ENCODE peak calls at places on chromosomes 3 and 15, in eight cellular contexts. O is A549, M is GM12878, U is WTC11, K is K562, H is SK-N-SH, I is HepG2, E is H1. J is an unnamed sample.

GRCh38 chr15:43777293-43777819 is 590 bp upstream of the ELL3 start:
- DNase-seq in O (peak), M (peak), U (peak), K (no peak), H (peak), I (peak), E (peak), J (peak)

GRCh38 chr3:6825527-6825926 is 35.4 kb upstream of the GRM7 start:
- DNase-seq in O (no peak), M (no peak), U (no peak), K (no peak), H (peak), I (no peak), E (no peak), J (no peak)

GRCh38 chr15:29900237-29901189 is 78.2 kb upstream of the TJP1 start:
- DNase-seq in O (no peak), M (no peak), U (no peak), K (no peak), H (no peak), I (no peak), E (no peak), J (no peak)

GRCh38 chr3:115961390-115961789 is 338.1 kb downstream of the GAP43 start:
- DNase-seq in O (no peak), M (no peak), U (no peak), K (no peak), H (no peak), I (no peak), E (no peak), J (no peak)

GRCh38 chr15:83612226-83612625 is 41.7 kb upstream of the ADAMTSL3 start:
- DNase-seq in O (no peak), M (no peak), U (no peak), K (no peak), H (no peak), I (no peak), E (no peak), J (no peak)

GRCh38 chr15:88571153-88572029 is 24.9 kb upstream of the DET1 start:
- DNase-seq in O (no peak), M (no peak), U (no peak), K (no peak), H (peak), I (no peak), E (no peak), J (no peak)

GRCh38 chr3:66398228-66399025 is 102.4 kb downstream of the LRIG1 start:
- DNase-seq in O (no peak), M (no peak), U (no peak), K (no peak), H (no peak), I (no peak), E (no peak), J (peak)

GRCh38 chr15:64894395-64895056 is 17.2 kb upstream of the ANKDD1A start:
- DNase-seq in O (no peak), M (peak), U (peak), K (no peak), H (no peak), I (no peak), E (peak), J (no peak)

GRCh38 chr15:76938752-76939151 is 7.2 kb downstream of the RCN2 start:
- DNase-seq in O (no peak), M (no peak), U (no peak), K (no peak), H (no peak), I (no peak), E (no peak), J (no peak)

GRCh38 chr15:76932090-76932966 is 779 bp downstream of the RCN2 start:
- DNase-seq in O (peak), M (no peak), U (no peak), K (no peak), H (no peak), I (no peak), E (no peak), J (peak)

GRCh38 chr15:76935620-76936019 is 4.1 kb downstream of the RCN2 start:
- DNase-seq in O (no peak), M (peak), U (no peak), K (no peak), H (no peak), I (no peak), E (no peak), J (no peak)

GRCh38 chr15:76939715-76940114 is 8.2 kb downstream of the RCN2 start:
- DNase-seq in O (no peak), M (no peak), U (no peak), K (no peak), H (no peak), I (no peak), E (no peak), J (peak)

DNA sequence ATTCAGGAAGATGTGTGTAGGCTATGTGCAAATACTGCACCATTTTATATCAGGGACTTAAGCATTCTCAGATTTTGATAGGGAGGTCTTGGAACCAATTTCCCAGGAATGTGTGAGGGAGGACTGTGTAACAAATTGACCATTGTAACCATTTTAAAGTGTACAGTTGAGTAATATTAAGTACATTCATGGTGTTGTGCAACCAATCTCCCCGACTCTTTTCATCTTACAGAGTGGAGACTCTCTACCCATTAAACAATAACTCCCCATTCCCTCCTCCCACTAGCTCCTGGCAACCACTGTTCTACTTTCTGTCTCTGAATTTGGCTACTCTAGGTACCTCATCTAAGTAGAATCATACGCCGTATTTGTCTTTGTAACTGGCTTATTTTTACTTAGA is 5.1 kb downstream of the RCN2 start:
- DNase-seq in O (no peak), M (no peak), U (no peak), K (no peak), H (no peak), I (peak), E (no peak), J (no peak)
- TF ChIP-seq USF2 in O (no peak), M (no peak), U (no peak), K (no peak), H (no peak), I (no peak), E (no peak), J (no peak)

DNA sequence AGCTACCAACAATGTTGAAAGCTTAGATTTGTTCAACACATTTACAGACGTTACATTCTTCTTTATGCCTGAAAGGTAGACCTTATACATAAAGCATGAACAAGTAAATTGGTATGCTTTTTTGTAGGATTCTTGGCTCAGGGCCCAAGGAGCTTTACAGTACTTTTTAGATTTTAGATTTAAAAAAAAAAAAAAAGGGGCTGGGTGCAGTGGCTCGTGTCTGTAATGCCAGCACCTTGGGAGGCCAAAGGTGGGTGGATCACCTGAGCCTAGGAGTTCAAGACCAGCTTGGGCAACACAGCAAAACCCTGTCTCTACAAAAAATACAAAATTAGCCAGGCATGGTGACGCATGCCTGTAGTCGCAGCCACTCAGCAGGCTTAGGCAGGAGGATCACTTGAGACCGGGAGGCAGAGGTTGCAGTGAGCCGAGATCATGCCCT is 39.7 kb downstream of the MEF2A start:
- DNase-seq in O (no peak), M (no peak), U (no peak), K (no peak), H (no peak), I (no peak), E (no peak), J (peak)
- TF ChIP-seq USF2 in O (no peak), M (no peak), U (no peak), K (no peak), H (no peak), I (no peak), E (no peak), J (no peak)

GRCh38 chr15:90603893-90604292 is 74.2 kb downstream of the CRTC3 start:
- DNase-seq in O (peak), M (no peak), U (no peak), K (no peak), H (no peak), I (no peak), E (no peak), J (no peak)
- TF ChIP-seq USF2 in O (no peak), M (no peak), U (no peak), K (no peak), H (no peak), I (no peak), E (no peak), J (no peak)

GRCh38 chr3:11167590-11167989 is 13.3 kb downstream of the HRH1 start:
- DNase-seq in O (no peak), M (no peak), U (no peak), K (no peak), H (no peak), I (no peak), E (no peak), J (no peak)

GRCh38 chr3:11172136-11172670 is 17.9 kb downstream of the HRH1 start:
- DNase-seq in O (no peak), M (no peak), U (no peak), K (no peak), H (no peak), I (no peak), E (no peak), J (peak)

GRCh38 chr3:11168406-11168805 is 14.1 kb downstream of the HRH1 start:
- DNase-seq in O (no peak), M (no peak), U (no peak), K (no peak), H (no peak), I (no peak), E (no peak), J (no peak)

GRCh38 chr3:11168881-11169805 is 14.8 kb downstream of the HRH1 start:
- DNase-seq in O (no peak), M (no peak), U (no peak), K (no peak), H (no peak), I (no peak), E (no peak), J (peak)

GRCh38 chr3:11170052-11170770 is 15.9 kb downstream of the HRH1 start:
- DNase-seq in O (no peak), M (no peak), U (no peak), K (no peak), H (no peak), I (no peak), E (no peak), J (peak)
- TF ChIP-seq USF2 in O (no peak), M (no peak), U (no peak), K (no peak), H (no peak), I (no peak), E (no peak), J (no peak)

GRCh38 chr3:125107384-125107783 is 51.6 kb upstream of the HEG1 start:
- DNase-seq in O (no peak), M (no peak), U (no peak), K (no peak), H (no peak), I (no peak), E (no peak), J (no peak)

GRCh38 chr3:125109541-125109925 is 53.7 kb upstream of the HEG1 start:
- DNase-seq in O (no peak), M (no peak), U (no peak), K (no peak), H (no peak), I (no peak), E (peak), J (no peak)

GRCh38 chr3:125110016-125110875 is 54.4 kb upstream of the HEG1 start:
- DNase-seq in O (peak), M (no peak), U (no peak), K (no peak), H (no peak), I (no peak), E (peak), J (peak)

GRCh38 chr3:125107861-125108567 is 52.2 kb upstream of the HEG1 start:
- DNase-seq in O (peak), M (peak), U (no peak), K (no peak), H (no peak), I (no peak), E (no peak), J (peak)

DNA sequence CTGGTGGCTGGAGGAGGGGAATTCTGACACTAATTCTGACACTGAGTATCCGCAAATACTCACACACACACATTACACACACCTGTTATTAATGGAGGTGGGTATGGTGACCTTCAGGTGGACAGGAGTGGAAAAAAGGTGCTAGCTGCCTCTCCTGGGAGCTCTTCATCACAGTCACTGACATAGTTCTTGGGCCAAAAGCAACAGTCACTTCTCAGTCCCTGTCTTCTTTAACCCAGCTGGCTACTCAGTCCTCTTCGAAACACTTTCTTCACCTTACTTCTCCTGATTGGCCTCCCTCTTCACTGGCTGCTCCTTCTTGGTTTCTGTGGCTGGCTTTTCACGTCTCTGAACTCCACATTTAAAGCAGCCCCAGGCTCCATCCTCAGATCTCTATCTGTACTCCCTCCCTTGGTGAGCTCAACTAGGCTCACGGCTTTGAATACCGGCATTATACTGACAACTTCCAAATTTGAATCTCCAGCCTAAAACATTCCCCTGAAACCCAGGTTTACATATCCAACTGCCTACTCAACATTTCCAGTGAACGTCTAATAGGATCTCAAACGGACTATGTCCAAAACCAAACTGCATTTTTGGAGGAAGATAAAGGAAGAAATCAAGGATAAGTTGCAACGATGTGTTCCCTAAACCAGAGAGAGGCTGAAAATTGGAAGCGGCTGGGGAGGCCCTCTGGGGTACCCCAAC is 53.2 kb upstream of the HEG1 start:
- DNase-seq in O (no peak), M (no peak), U (no peak), K (no peak), H (no peak), I (no peak), E (peak), J (no peak)
- TF ChIP-seq USF2 in O (no peak), M (no peak), U (no peak), K (no peak), H (no peak), I (no peak), E (no peak), J (no peak)

DNA sequence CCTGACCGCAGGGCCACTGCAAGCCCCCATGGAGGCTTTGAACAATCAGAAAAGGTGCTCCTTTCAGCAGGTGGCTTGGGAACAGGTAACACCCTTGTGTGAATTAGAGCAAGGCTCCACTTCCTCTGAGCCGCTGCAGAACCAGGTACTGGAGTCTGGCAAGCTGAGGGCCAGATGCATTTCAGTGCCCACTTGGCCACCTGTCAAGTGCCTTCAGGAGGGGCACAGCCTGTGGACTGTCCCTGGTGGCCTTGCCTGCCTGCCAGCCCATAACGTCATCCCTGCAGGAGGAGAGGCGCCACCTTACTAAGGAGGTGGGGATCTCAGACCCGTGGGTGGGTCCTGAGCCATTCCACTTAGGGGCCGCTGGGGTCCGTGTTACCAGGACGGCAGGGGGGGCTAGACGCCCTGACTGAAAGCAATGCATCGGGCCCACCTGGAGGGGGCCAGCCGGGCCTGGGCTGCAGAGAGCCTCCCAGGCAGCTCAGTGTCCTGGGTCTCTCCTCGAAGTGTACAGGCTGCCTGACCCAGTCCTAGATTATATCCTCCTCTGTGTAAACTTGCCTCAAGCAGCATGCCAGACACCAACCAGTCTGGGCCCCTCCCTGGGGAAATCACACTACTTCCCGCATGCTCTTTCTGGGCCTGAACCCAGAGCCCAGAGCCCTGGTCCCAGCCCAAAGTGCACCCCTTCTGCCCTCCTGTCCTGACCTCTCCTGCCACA is 16.1 kb downstream of the SPTBN5 start:
- DNase-seq in O (no peak), M (no peak), U (no peak), K (peak), H (no peak), I (no peak), E (no peak), J (no peak)
- TF ChIP-seq USF2 in O (no peak), M (no peak), U (no peak), K (no peak), H (no peak), I (no peak), E (no peak), J (no peak)

GRCh38 chr3:105356988-105357387 is 9.7 kb upstream of the ALCAM start:
- DNase-seq in O (no peak), M (no peak), U (no peak), K (no peak), H (no peak), I (no peak), E (no peak), J (no peak)

GRCh38 chr3:105354429-105354828 is 12.3 kb upstream of the ALCAM start:
- DNase-seq in O (no peak), M (no peak), U (peak), K (no peak), H (no peak), I (no peak), E (no peak), J (no peak)

GRCh38 chr3:105352976-105353375 is 13.7 kb upstream of the ALCAM start:
- DNase-seq in O (no peak), M (no peak), U (no peak), K (no peak), H (no peak), I (no peak), E (no peak), J (peak)

GRCh38 chr3:105353485-105354161 is 13.1 kb upstream of the ALCAM start:
- DNase-seq in O (peak), M (no peak), U (peak), K (no peak), H (no peak), I (no peak), E (no peak), J (peak)

DNA sequence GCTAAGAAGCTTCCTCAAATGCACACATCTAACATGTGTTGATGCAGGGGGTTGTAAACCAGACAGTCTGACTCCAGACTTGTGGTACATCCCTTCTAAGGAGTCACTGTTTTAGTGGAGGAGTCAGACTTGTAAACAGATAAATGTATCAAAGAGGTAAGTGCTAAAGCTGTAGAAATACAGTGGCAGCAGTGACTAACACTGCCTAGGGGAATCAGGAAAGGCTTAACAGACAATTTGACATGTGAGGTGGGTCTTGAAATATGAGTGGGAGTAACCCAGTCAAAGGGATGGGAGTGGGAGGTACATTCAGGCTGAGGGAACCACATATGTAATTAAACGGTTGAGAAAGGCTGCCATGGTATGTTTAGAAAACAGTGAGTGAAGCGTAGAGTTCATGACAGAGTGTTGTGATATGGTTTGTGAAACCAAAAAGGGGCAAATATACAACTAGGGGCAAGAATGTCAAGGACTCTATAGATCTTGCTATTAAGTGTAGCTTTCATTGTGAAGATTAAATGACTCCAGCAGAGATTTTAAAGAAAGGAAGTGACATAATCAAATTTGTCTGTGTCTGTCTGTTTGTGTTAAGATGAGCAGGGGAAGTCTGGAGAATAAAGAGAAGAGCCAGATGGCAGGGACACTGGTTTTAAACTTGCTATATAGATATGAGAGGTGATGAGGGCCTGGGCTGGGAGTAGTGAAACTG is 11.2 kb upstream of the ALCAM start:
- DNase-seq in O (no peak), M (no peak), U (no peak), K (no peak), H (peak), I (no peak), E (no peak), J (peak)
- TF ChIP-seq USF2 in O (no peak), M (no peak), U (no peak), K (no peak), H (no peak), I (no peak), E (no peak), J (no peak)

DNA sequence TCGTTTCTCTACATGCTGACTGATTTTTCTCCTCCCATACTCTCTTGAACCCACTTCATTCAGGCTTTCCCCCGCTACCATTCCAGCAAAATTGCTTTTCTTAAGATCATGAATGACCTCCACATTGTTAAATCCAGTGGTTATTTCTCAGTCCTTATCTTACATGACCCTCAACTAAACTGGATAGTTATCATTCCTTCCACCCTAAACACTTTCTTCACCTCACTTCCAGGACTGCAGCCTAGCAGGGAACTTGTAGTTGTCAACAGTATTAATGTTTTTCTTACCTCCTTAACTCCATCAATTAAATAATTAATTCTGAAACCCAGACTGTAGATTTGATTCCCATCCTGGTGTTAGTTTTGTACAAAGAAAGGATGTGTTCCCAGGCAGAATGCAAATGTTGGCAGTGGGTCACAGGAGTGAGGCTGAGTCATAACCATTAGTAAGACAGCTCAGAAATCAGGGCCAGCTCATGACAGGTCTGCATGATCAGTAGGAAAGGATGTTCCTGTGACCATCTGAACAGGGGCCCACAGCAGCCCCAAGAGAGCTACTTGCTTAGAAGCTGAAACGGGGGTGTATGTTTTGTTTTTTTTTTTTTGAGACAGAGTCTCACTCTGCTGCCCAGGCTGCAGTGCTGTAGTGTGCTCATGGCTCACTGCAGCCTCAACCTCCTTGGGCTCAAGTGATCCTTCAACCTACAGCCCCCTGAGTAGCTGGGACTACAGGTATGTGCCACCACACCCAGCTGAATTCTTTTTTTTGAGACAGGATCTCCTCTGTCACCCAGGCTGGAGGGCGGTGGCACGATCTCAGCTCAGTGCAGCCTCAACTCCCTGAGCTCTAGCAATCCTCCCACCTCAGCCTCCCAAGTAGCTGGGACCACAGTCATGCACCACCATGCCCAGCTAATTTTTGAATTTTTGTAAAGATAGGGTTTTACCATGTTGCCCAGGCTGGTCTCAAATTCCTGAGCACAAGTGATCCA is 9.1 kb downstream of the BCL2L10 start:
- DNase-seq in O (peak), M (peak), U (no peak), K (no peak), H (no peak), I (peak), E (no peak), J (peak)
- TF ChIP-seq USF2 in O (no peak), M (no peak), U (no peak), K (no peak), H (no peak), I (no peak), E (no peak), J (no peak)